ENCODE peak calls at places on chromosomes 13 and 19, in five cellular contexts. Q, Y, L, F and R are unnamed samples.

GRCh38 chr13:21528616-21529015 is 69.5 kb upstream of the ZDHHC20 start:
- DNase-seq in L (no peak), Q (no peak), Y (peak; percentile 63), F (no peak), R (no peak)

GRCh38 chr13:91647361-91647970 is 249.0 kb downstream of the GPC5 start:
- DNase-seq in L (no peak), Q (no peak), F (peak; percentile 15), Y (peak; percentile 12), R (no peak)

GRCh38 chr19:35673121-35673804 is 6.9 kb downstream of the UPK1A start:
- DNase-seq in Q (peak; percentile 38), Y (peak; percentile 62), F (peak; percentile 68), L (no peak), R (peak; percentile 33)

GRCh38 chr13:99218545-99218944 is 17.9 kb downstream of the UBAC2 start:
- DNase-seq in Q (no peak), F (peak; percentile 63), L (no peak), Y (peak; percentile 31), R (peak; percentile 80)

GRCh38 chr19:23436944-23437343 is 41.7 kb upstream of the ZNF91 start:
- DNase-seq in F (no peak), Q (no peak), L (no peak), Y (no peak), R (no peak)

GRCh38 chr13:42239644-42240043 is 32.3 kb upstream of the AKAP11 start:
- DNase-seq in F (no peak), L (no peak), Q (no peak), Y (peak; percentile 7), R (no peak)

GRCh38 chr19:52603558-52604207 is 33.6 kb downstream of the ZNF701 start:
- DNase-seq in Q (no peak), F (no peak), Y (peak; percentile 28), L (no peak), R (no peak)

GRCh38 chr19:38551450-38551813 is 66.3 kb downstream of the MAP4K1 start:
- DNase-seq in L (no peak), F (no peak), Q (no peak), Y (no peak), R (no peak)

GRCh38 chr13:109781384-109782065 is 4.9 kb downstream of the IRS2 start:
- DNase-seq in Q (no peak), F (peak; percentile 31), Y (no peak), L (no peak), R (no peak)

GRCh38 chr13:22846551-22846950 is 334.2 kb upstream of the SGCG start:
- DNase-seq in F (no peak), L (no peak), Q (no peak), Y (no peak), R (no peak)

GRCh38 chr19:18418725-18419194 is 438 bp upstream of the SSBP4 start:
- DNase-seq in Q (no peak), Y (no peak), F (peak; percentile 64), L (no peak), R (no peak)

GRCh38 chr19:8615813-8616596 is 5.5 kb upstream of the ADAMTS10 start:
- DNase-seq in L (no peak), F (peak; percentile 44), Y (peak; percentile 55), Q (peak; percentile 60), R (peak; percentile 51)

GRCh38 chr19:4338441-4339350 is at the start of gene STAP2:
- DNase-seq in L (no peak), F (no peak), Q (peak; percentile 33), Y (no peak), R (no peak)

GRCh38 chr19:7872306-7873204 is 1.6 kb downstream of the PRR36 start:
- DNase-seq in L (no peak), F (no peak), Y (no peak), Q (no peak), R (no peak)

GRCh38 chr19:9128171-9128570 is 1.4 kb upstream of the OR7G3 start:
- DNase-seq in F (no peak), L (no peak), Q (no peak), Y (peak; percentile 4), R (no peak)

GRCh38 chr19:30563691-30564090 is 191.5 kb downstream of the ZNF536 start:
- DNase-seq in F (no peak), Y (no peak), L (no peak), Q (no peak), R (no peak)

GRCh38 chr19:43504426-43505185 is at the start of gene PHLDB3:
- DNase-seq in F (peak; percentile 33), Q (peak; percentile 48), L (no peak), Y (peak; percentile 9), R (no peak)

GRCh38 chr19:33186835-33187540 is 7.1 kb upstream of the LRP3 start:
- DNase-seq in F (no peak), Q (no peak), Y (no peak), L (no peak), R (no peak)

GRCh38 chr19:12610540-12611360 is at the start of the genes ZNF490 and ZNF791:
- DNase-seq in F (peak; percentile 98), Y (peak; percentile 97), Q (peak; percentile 99), L (peak; percentile 95), R (peak; percentile 98)

GRCh38 chr19:32339988-32340874 is 5.2 kb upstream of the ZNF507 start:
- DNase-seq in Y (peak; percentile 27), Q (peak; percentile 71), F (peak; percentile 76), L (no peak), R (peak; percentile 68)

GRCh38 chr13:99926014-99926731 is 45.4 kb downstream of the ZIC5 start:
- DNase-seq in L (no peak), Q (no peak), F (no peak), Y (peak; percentile 16), R (no peak)

GRCh38 chr19:38076337-38076736 is 147.7 kb downstream of the DPF1 start:
- DNase-seq in L (no peak), Q (no peak), F (no peak), Y (no peak), R (no peak)

GRCh38 chr19:19751846-19752245 is 18.9 kb upstream of the ZNF14 start:
- DNase-seq in F (no peak), Q (no peak), L (no peak), Y (no peak), R (no peak)

GRCh38 chr19:46766569-46767317 is 20.5 kb upstream of the STRN4 start:
- DNase-seq in Q (peak; percentile 47), L (no peak), F (no peak), Y (no peak), R (peak; percentile 37)

GRCh38 chr13:50426932-50427331 is 411.7 kb downstream of the KCNRG start:
- DNase-seq in Q (no peak), L (no peak), F (no peak), Y (no peak), R (no peak)

GRCh38 chr19:45276284-45276687 is 25.2 kb downstream of the MARK4 start:
- DNase-seq in Y (peak; percentile 29), F (no peak), Q (peak; percentile 17), L (no peak), R (no peak)

GRCh38 chr19:58009666-58010301 is 7.2 kb upstream of the ZNF606 start:
- DNase-seq in Q (peak; percentile 95), L (no peak), Y (peak; percentile 63), F (peak; percentile 88), R (peak; percentile 85)

GRCh38 chr19:28289294-28290063 is 923.5 kb downstream of the UQCRFS1 start:
- DNase-seq in Y (no peak), F (no peak), Q (no peak), L (no peak), R (no peak)

GRCh38 chr13:40589285-40590109 is 76.9 kb downstream of the FOXO1 start:
- DNase-seq in F (no peak), L (peak; percentile 29), Q (peak; percentile 20), Y (no peak), R (no peak)

GRCh38 chr13:106851251-106851650 is 283.3 kb upstream of the ARGLU1 start:
- DNase-seq in Y (peak; percentile 18), L (no peak), F (no peak), Q (no peak), R (no peak)

GRCh38 chr13:61183670-61184069 is 232.0 kb downstream of the PCDH20 start:
- DNase-seq in L (no peak), F (no peak), Q (no peak), Y (no peak), R (no peak)

GRCh38 chr19:13024958-13025653 is 29.8 kb downstream of the NFIX start:
- DNase-seq in Y (no peak), Q (no peak), F (no peak), L (no peak), R (no peak)

GRCh38 chr13:28452755-28453154 is 42.2 kb downstream of the FLT1 start:
- DNase-seq in L (no peak), Q (no peak), Y (no peak), F (no peak), R (no peak)
- H3K4me1 ChIP-seq in L (no peaks in the 10 kb centered on the region), Q (no peaks in the 10 kb centered on the region), Y (peaks cover 8% of the 10 kb centered on the region), F (no peaks in the 10 kb centered on the region), R (peaks cover 54% of the 10 kb centered on the region)

GRCh38 chr19:34191355-34191962 is 19.2 kb downstream of the LSM14A start:
- DNase-seq in F (no peak), L (no peak), Y (no peak), Q (no peak), R (no peak)
- H3K4me1 ChIP-seq in F (peaks cover 2% of the 10 kb centered on the region), L (no peaks in the 10 kb centered on the region), Y (peaks cover 8% of the 10 kb centered on the region), Q (peaks cover 21% of the 10 kb centered on the region), R (peaks cover 68% of the 10 kb centered on the region)

GRCh38 chr19:41224632-41225031 is 5.6 kb downstream of the AXL start:
- DNase-seq in L (no peak), F (no peak), Y (no peak), Q (no peak), R (no peak)

GRCh38 chr19:41228486-41228885 is 9.5 kb downstream of the AXL start:
- DNase-seq in F (no peak), L (no peak), Q (no peak), Y (no peak), R (no peak)

GRCh38 chr19:41225238-41226052 is 6.4 kb downstream of the AXL start:
- DNase-seq in L (peak; percentile 81), Q (peak; percentile 28), F (peak; percentile 74), Y (peak; percentile 100), R (peak; percentile 48)

GRCh38 chr19:41226053-41226873 is 7.2 kb downstream of the AXL start:
- DNase-seq in F (peak; percentile 74), L (peak; percentile 37), Y (peak; percentile 82), Q (peak; percentile 63), R (peak; percentile 65)

GRCh38 chr19:41226874-41227390 is 7.9 kb downstream of the AXL start:
- DNase-seq in Y (no peak), F (no peak), L (no peak), Q (no peak), R (no peak)
- H3K4me1 ChIP-seq in Y (peaks cover 31% of the 10 kb centered on the region), F (peaks cover 3% of the 10 kb centered on the region), L (peaks cover 7% of the 10 kb centered on the region), Q (peaks cover 13% of the 10 kb centered on the region), R (peaks cover 20% of the 10 kb centered on the region)

GRCh38 chr13:46628622-46629365 is 75.8 kb downstream of the LRCH1 start:
- DNase-seq in F (no peak), L (no peak), Q (no peak), Y (no peak), R (no peak)
- H3K4me1 ChIP-seq in F (peaks cover 5% of the 10 kb centered on the region), L (peaks cover 3% of the 10 kb centered on the region), Q (peaks cover 33% of the 10 kb centered on the region), Y (peaks cover 6% of the 10 kb centered on the region), R (peaks cover 88% of the 10 kb centered on the region)

GRCh38 chr19:1073956-1074511 is 7.1 kb downstream of the ARHGAP45 start:
- DNase-seq in L (no peak), Y (no peak), Q (no peak), F (no peak), R (no peak)
- H3K4me1 ChIP-seq in L (no peaks in the 10 kb centered on the region), Y (no peaks in the 10 kb centered on the region), Q (no peaks in the 10 kb centered on the region), F (no peaks in the 10 kb centered on the region), R (peaks cover 26% of the 10 kb centered on the region)

DNA sequence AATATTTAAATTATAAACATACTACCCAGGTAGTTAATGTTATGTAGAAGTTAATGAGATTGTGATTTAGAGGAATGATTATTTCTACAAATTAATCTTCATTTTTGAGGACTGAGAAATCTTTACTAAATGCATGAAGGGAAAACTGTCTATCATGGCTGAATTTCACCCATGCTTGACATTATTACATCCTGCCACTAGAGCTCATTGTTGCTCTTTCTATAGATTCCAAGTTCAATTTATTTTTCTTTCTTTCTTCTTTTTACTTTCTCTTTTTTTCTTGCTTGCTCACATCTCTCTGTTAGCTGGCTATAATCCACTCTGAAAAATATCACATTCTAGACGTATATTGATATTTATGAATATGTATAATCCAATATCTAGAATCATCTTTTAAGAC is 505.0 kb upstream of the KLHL1 start:
- DNase-seq in F (no peak), Y (no peak), Q (peak; percentile 12), L (no peak), R (no peak)
- H3K4me1 ChIP-seq in F (no peaks in the 10 kb centered on the region), Y (no peaks in the 10 kb centered on the region), Q (no peaks in the 10 kb centered on the region), L (no peaks in the 10 kb centered on the region), R (no peaks in the 10 kb centered on the region)